ENCODE peak calls at places on chromosomes 4 and X, in seven cellular contexts. Q is GM23248, A is left lung, T is heart right ventricle, W is pancreas, L is psoas muscle, D is astrocyte of the cerebellum. K is an unnamed sample.

GRCh38 chrX:148381603-148382002 is 118.8 kb upstream of the AFF2 start:
- DNase-seq in T (no peak), Q (no peak), A (no peak), D (no peak), W (no peak), L (no peak), K (no peak)

GRCh38 chr4:8379771-8380170 is 60.8 kb downstream of the ACOX3 start:
- DNase-seq in A (no peak), D (no peak), T (no peak), L (no peak), Q (no peak), W (no peak), K (no peak)

GRCh38 chr4:108991929-108992328 is 229.1 kb upstream of the ETNPPL start:
- DNase-seq in T (no peak), Q (peak), W (no peak), L (no peak), A (no peak), D (peak), K (no peak)

GRCh38 chr4:22129454-22130075 is 181.0 kb upstream of the KCNIP4 start:
- DNase-seq in Q (peak), A (no peak), D (no peak), T (no peak), L (no peak), W (no peak), K (no peak)

GRCh38 chr4:156591679-156592078 is 379.9 kb downstream of the PDGFC start:
- DNase-seq in T (no peak), Q (no peak), A (no peak), W (no peak), D (no peak), L (no peak), K (no peak)

GRCh38 chr4:6938237-6938636 is 28.6 kb downstream of the TBC1D14 start:
- DNase-seq in A (peak), T (peak), Q (no peak), D (no peak), L (no peak), W (no peak), K (no peak)

GRCh38 chr4:160326110-160326509 is 1223.2 kb downstream of the RAPGEF2 start:
- DNase-seq in D (no peak), A (no peak), Q (no peak), T (no peak), W (no peak), L (no peak), K (no peak)

GRCh38 chrX:150767475-150768131 is 74.4 kb downstream of the MTMR1 start:
- DNase-seq in T (no peak), D (peak), A (no peak), L (no peak), Q (peak), W (no peak), K (no peak)

GRCh38 chr4:140237616-140238352 is 83.8 kb upstream of the MAML3 start:
- DNase-seq in D (peak), A (peak), Q (peak), T (peak), L (peak), W (no peak), K (peak)

GRCh38 chrX:118066867-118067515 is 49.6 kb downstream of the KLHL13 start:
- DNase-seq in D (no peak), L (no peak), W (no peak), T (no peak), A (no peak), Q (no peak), K (no peak)

GRCh38 chrX:22314692-22315091 is 42.0 kb downstream of the CBLL2 start:
- DNase-seq in W (no peak), D (no peak), T (no peak), L (no peak), Q (no peak), A (no peak), K (no peak)

GRCh38 chrX:106177106-106177981 is 9.2 kb downstream of the PWWP3B start:
- DNase-seq in W (peak), D (peak), Q (no peak), T (peak), L (peak), A (peak), K (no peak)

GRCh38 chr4:108601096-108601495 is 19.3 kb upstream of the RPL34 start:
- DNase-seq in Q (no peak), T (no peak), D (no peak), L (no peak), A (no peak), W (no peak), K (no peak)

GRCh38 chr4:69718376-69719293 is 41.8 kb downstream of the SULT1B1 start:
- DNase-seq in A (no peak), L (no peak), T (no peak), D (peak), Q (peak), W (no peak), K (no peak)

GRCh38 chrX:147749308-147749707 is 162.4 kb upstream of the FMR1 start:
- DNase-seq in T (no peak), W (no peak), L (no peak), Q (no peak), A (no peak), D (no peak), K (no peak)

GRCh38 chr4:2425386-2426068 is 6.8 kb downstream of the CFAP99 start:
- DNase-seq in D (no peak), W (no peak), L (no peak), A (no peak), Q (no peak), T (no peak), K (no peak)

GRCh38 chr4:5812506-5813229 is 80.2 kb downstream of the CRMP1 start:
- DNase-seq in D (peak), W (no peak), A (peak), T (peak), L (no peak), Q (peak), K (no peak)

GRCh38 chrX:129759576-129760061 is 20.1 kb upstream of the SASH3 start:
- DNase-seq in L (peak), A (peak), D (peak), T (peak), W (no peak), Q (peak), K (peak)

GRCh38 chrX:51407520-51408409 is 75.1 kb downstream of the NUDT10 start:
- DNase-seq in L (no peak), D (no peak), A (no peak), T (no peak), W (no peak), Q (no peak), K (no peak)

GRCh38 chrX:153927936-153928760 is 2.1 kb upstream of the ARHGAP4 start:
- DNase-seq in A (peak), L (peak), W (peak), D (peak), Q (peak), T (peak), K (peak)

GRCh38 chrX:56763556-56764152 is 34.6 kb downstream of the NBDY start:
- DNase-seq in D (peak), Q (no peak), T (no peak), A (no peak), L (peak), W (no peak), K (peak)

GRCh38 chr4:48902266-48902665 is 4.3 kb downstream of the OCIAD2 start:
- DNase-seq in L (no peak), T (no peak), D (no peak), A (no peak), Q (peak), W (no peak), K (peak)

GRCh38 chr4:108690738-108691137 is 40.3 kb downstream of the OSTC start:
- DNase-seq in W (no peak), T (no peak), Q (peak), L (no peak), A (no peak), D (no peak), K (no peak)

GRCh38 chr4:1984406-1985191 is 24.2 kb downstream of the NELFA start:
- DNase-seq in T (no peak), D (no peak), Q (no peak), L (no peak), W (no peak), A (no peak), K (no peak)

GRCh38 chr4:158314756-158315487 is 104.6 kb downstream of the TMEM144 start:
- DNase-seq in D (peak), T (no peak), A (no peak), L (no peak), W (no peak), Q (peak), K (no peak)

GRCh38 chr4:84470204-84470785 is 28.8 kb downstream of the NKX6-1 start:
- DNase-seq in L (no peak), A (no peak), D (no peak), W (no peak), T (no peak), Q (no peak), K (no peak)

GRCh38 chr4:173420821-173421220 is 21.9 kb upstream of the SCRG1 start:
- DNase-seq in D (peak), A (no peak), W (no peak), Q (no peak), L (no peak), T (no peak), K (no peak)

GRCh38 chr4:173420324-173420752 is 21.4 kb upstream of the SCRG1 start:
- DNase-seq in D (no peak), Q (peak), L (no peak), W (no peak), T (no peak), A (no peak), K (no peak)

GRCh38 chr4:173426064-173426463 is 27.1 kb upstream of the SCRG1 start:
- DNase-seq in D (no peak), T (no peak), Q (no peak), A (no peak), W (no peak), L (no peak), K (no peak)

DNA sequence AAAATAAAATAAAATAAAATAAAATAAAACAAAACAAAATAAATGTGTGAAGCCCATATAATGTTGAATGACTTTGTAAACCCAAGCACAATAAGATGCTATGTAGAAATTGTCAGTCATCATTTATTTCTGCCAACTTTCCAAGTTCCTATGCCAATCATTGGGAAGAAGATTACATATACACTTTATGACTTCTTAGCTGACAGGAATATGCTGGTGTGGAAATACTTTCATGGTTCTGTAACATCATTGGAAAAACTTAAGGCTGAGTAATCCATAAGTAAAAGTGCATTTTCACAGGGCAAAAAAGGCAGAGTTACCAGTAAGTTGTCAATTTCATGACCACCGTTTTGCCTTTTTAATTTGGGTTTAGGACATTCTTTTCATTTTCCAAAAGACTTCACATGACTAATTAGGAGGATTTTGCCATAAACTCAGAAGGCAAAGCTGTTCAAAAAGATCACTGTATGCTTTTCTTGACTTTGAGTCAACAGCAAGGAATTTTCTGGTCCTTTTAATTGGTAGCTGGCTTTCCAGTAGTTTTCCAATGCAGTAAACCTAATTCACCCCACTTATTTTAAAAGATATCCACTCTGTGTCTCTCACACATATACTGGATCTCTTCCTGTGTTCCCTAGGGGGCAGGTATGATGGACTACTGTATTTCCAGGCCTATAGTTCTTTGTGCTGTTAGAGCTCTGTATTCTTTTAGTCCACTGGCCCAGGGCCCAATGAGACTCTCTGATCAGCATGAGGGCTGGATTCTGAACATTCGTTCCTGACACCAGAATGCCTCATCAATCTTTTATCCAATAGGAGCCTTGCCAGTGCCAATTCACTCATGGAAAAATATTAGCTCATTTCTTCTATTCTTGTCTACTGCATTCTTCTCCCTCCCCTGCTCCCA is 26.2 kb upstream of the SCRG1 start:
- DNase-seq in A (no peak), Q (peak), D (peak), W (no peak), L (no peak), T (no peak), K (no peak)
- H3K4me3 ChIP-seq in A (no peak), Q (peak), D (no peak), W (no peak), L (no peak), T (no peak), K (no peak)

GRCh38 chrX:63784902-63785692 is at the start of gene ARHGEF9:
- DNase-seq in Q (peak), T (peak), W (no peak), L (no peak), A (no peak), D (no peak), K (peak)
- H3K4me3 ChIP-seq in Q (peak), T (peak), W (peak), L (peak), A (peak), D (peak), K (peak)

GRCh38 chr4:706834-707598 is 1.4 kb downstream of the PCGF3 start:
- DNase-seq in A (no peak), W (no peak), T (no peak), Q (peak), L (no peak), D (no peak), K (no peak)
- H3K4me3 ChIP-seq in A (peak), W (peak), T (peak), Q (peak), L (peak), D (peak), K (peak)

DNA sequence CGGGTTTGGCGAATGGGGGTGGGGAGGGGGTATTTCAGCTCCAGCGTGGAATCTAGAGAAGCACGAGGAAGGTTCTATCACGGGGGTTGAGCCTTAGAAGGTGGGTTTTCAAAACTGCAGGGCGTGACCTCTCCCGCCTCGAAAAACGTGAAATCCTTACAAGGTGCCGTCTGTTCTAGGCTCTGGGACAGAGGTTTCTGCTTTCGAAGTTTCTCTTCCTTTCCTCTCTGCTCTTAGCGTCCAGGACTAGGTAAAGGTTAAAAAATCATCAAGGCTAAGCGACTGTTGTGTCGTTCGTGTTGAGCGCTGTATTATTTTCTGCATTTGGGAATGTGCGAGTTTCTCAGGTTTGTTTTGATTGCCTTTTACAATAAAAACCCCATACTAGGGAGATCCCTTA is 1.1 kb downstream of the FHL1 start:
- DNase-seq in Q (no peak), D (no peak), W (no peak), T (no peak), L (no peak), A (no peak), K (no peak)
- H3K4me3 ChIP-seq in Q (peak), D (peak), W (no peak), T (peak), L (peak), A (peak), K (peak)

GRCh38 chr4:104395219-104395618 is 99.5 kb downstream of the CXXC4 start:
- DNase-seq in L (no peak), A (no peak), T (no peak), Q (no peak), D (peak), W (no peak), K (no peak)

GRCh38 chr4:104393649-104394048 is 101.0 kb downstream of the CXXC4 start:
- DNase-seq in W (no peak), T (no peak), D (no peak), Q (no peak), A (no peak), L (no peak), K (no peak)

GRCh38 chr4:104394409-104394813 is 100.3 kb downstream of the CXXC4 start:
- DNase-seq in D (no peak), L (no peak), W (no peak), Q (no peak), T (no peak), A (peak), K (no peak)
- H3K4me3 ChIP-seq in D (no peak), L (peak), W (no peak), Q (no peak), T (no peak), A (no peak), K (no peak)

GRCh38 chrX:40152173-40152705 is 54.5 kb upstream of the BCOR start:
- DNase-seq in L (peak), W (no peak), T (no peak), Q (peak), A (peak), D (no peak), K (peak)
- H3K4me3 ChIP-seq in L (peak), W (peak), T (peak), Q (peak), A (peak), D (no peak), K (peak)

K was measured in stomach.